ENCODE peak calls at places on chromosomes 13 and 19, in eight cellular contexts. G, F, Y, W, J, M, K and Z are unnamed samples.

GRCh38 chr13:99199541-99200432 is 867 bp upstream of the UBAC2 start:
- DNase-seq in Y (peak), G (no peak), F (no peak), W (no peak), J (no peak), K (peak), M (no peak), Z (peak)

GRCh38 chr13:70183041-70183440 is 74.8 kb upstream of the KLHL1 start:
- DNase-seq in J (peak), M (no peak), W (no peak), G (no peak), F (no peak), K (peak), Y (peak), Z (no peak)

GRCh38 chr13:92896842-92897241 is 329.8 kb upstream of the GPC6 start:
- DNase-seq in M (no peak), G (no peak), J (peak), Y (peak), K (peak), F (no peak), W (no peak), Z (no peak)

GRCh38 chr13:47017476-47017875 is 120.6 kb upstream of the HTR2A start:
- DNase-seq in W (no peak), J (no peak), F (no peak), M (no peak), G (no peak), Y (no peak), K (peak), Z (no peak)

GRCh38 chr19:15399635-15400034 is 19.2 kb downstream of the AKAP8L start:
- DNase-seq in J (no peak), K (no peak), M (no peak), Y (no peak), W (no peak), G (no peak), F (no peak), Z (no peak)

GRCh38 chr19:42540071-42540553 is 11.8 kb upstream of the CEACAM1 start:
- DNase-seq in Y (no peak), F (no peak), K (no peak), G (no peak), J (no peak), W (no peak), M (no peak), Z (no peak)

GRCh38 chr19:11295180-11295579 is 780 bp upstream of the TSPAN16 start:
- DNase-seq in K (no peak), G (no peak), J (no peak), M (no peak), Y (no peak), F (no peak), W (no peak), Z (no peak)

GRCh38 chr19:5058456-5059190 is 89.7 kb downstream of the KDM4B start:
- DNase-seq in M (no peak), W (no peak), G (no peak), J (peak), Y (peak), F (no peak), K (no peak), Z (no peak)

GRCh38 chr19:19823916-19824315 is 2.4 kb upstream of the ZNF506 start:
- DNase-seq in G (no peak), J (no peak), M (no peak), Y (no peak), F (no peak), W (no peak), K (no peak), Z (no peak)

GRCh38 chr13:93776936-93777335 is 550.3 kb downstream of the GPC6 start:
- DNase-seq in Y (no peak), F (no peak), J (peak), G (no peak), K (peak), W (no peak), M (no peak), Z (no peak)

GRCh38 chr19:54305141-54305540 is 7.8 kb downstream of the LILRA5 start:
- DNase-seq in K (no peak), F (no peak), M (no peak), W (no peak), J (no peak), Y (no peak), G (peak), Z (no peak)

GRCh38 chr19:5651361-5651760 is 28.5 kb downstream of the SAFB start:
- DNase-seq in J (no peak), K (no peak), Y (no peak), G (no peak), F (no peak), W (no peak), M (no peak), Z (no peak)

GRCh38 chr19:362154-362553 is 17.6 kb upstream of the MIER2 start:
- DNase-seq in M (no peak), W (no peak), Y (no peak), J (no peak), F (peak), G (no peak), K (no peak), Z (no peak)

GRCh38 chr19:49432141-49433073 is 7.2 kb downstream of the GFY start:
- DNase-seq in J (no peak), W (peak), G (no peak), F (no peak), K (no peak), M (no peak), Y (no peak), Z (peak)

GRCh38 chr19:4519521-4520277 is 1.4 kb upstream of the PLIN4 start:
- DNase-seq in G (no peak), J (no peak), M (peak), K (no peak), Y (peak), W (peak), F (no peak), Z (no peak)

GRCh38 chr19:46602392-46603194 is 1.5 kb downstream of the CALM3 start:
- DNase-seq in G (peak), J (no peak), K (no peak), W (no peak), M (no peak), Y (no peak), F (peak), Z (peak)

GRCh38 chr19:38869160-38869835 is 8.8 kb downstream of the RINL start:
- DNase-seq in K (no peak), Y (no peak), M (no peak), W (peak), G (no peak), J (no peak), F (no peak), Z (no peak)

GRCh38 chr19:3798137-3798536 is 12.0 kb upstream of the MATK start:
- DNase-seq in K (no peak), J (no peak), Y (no peak), M (no peak), F (no peak), W (no peak), G (no peak), Z (peak)

GRCh38 chr13:90365130-90365529 is 982.4 kb upstream of the MIR17HG start:
- DNase-seq in F (no peak), W (no peak), G (no peak), K (peak), J (no peak), Y (peak), M (no peak), Z (no peak)

GRCh38 chr19:42531313-42531712 is 3.0 kb upstream of the CEACAM1 start:
- DNase-seq in F (no peak), K (no peak), G (no peak), Y (peak), M (no peak), W (no peak), J (peak), Z (no peak)

GRCh38 chr19:49224856-49225255 is 67.3 kb downstream of the TRPM4 start:
- DNase-seq in M (no peak), J (peak), F (peak), G (no peak), W (peak), Y (peak), K (peak), Z (peak)

GRCh38 chr13:32048816-32049215 is 17.2 kb downstream of the FRY start:
- DNase-seq in Y (no peak), W (no peak), M (no peak), G (no peak), F (no peak), K (no peak), J (peak), Z (no peak)

GRCh38 chr13:21476893-21477472 is 17.9 kb upstream of the ZDHHC20 start:
- DNase-seq in J (peak), Y (peak), F (peak), G (peak), M (peak), K (peak), W (peak), Z (peak)
- H3K4me3 ChIP-seq in J (peak), Y (peak), F (peak), G (peak), M (peak), K (peak), W (no peak), Z (peak)

GRCh38 chr19:1567116-1567847 is 843 bp downstream of the MEX3D start:
- DNase-seq in J (no peak), F (peak), K (no peak), M (no peak), W (peak), G (no peak), Y (no peak), Z (peak)
- H3K4me3 ChIP-seq in J (peak), F (peak), K (peak), M (peak), W (peak), G (peak), Y (peak), Z (peak)

GRCh38 chr19:1516395-1516753 is 3.6 kb upstream of the ADAMTSL5 start:
- DNase-seq in Y (no peak), F (no peak), J (no peak), K (peak), M (no peak), W (no peak), G (no peak), Z (no peak)
- H3K4me3 ChIP-seq in Y (no peak), F (no peak), J (no peak), K (no peak), M (no peak), W (no peak), G (no peak), Z (no peak)

GRCh38 chr19:8567522-8568172 is 9.6 kb downstream of the MYO1F start:
- DNase-seq in K (no peak), G (no peak), W (peak), F (no peak), M (peak), J (no peak), Y (no peak), Z (no peak)

GRCh38 chr19:8569066-8569761 is 8.0 kb downstream of the MYO1F start:
- DNase-seq in M (no peak), W (peak), G (no peak), J (peak), Y (peak), K (peak), F (no peak), Z (peak)

GRCh38 chr19:8566855-8567254 is 10.4 kb downstream of the MYO1F start:
- DNase-seq in F (no peak), M (no peak), K (no peak), G (no peak), Y (no peak), J (peak), W (no peak), Z (no peak)

GRCh38 chr19:8573316-8573715 is 3.9 kb downstream of the MYO1F start:
- DNase-seq in J (no peak), K (no peak), W (no peak), M (no peak), G (no peak), F (no peak), Y (no peak), Z (no peak)

GRCh38 chr19:8571006-8571411 is 6.2 kb downstream of the MYO1F start:
- DNase-seq in G (no peak), Y (no peak), K (peak), F (no peak), M (peak), W (peak), J (peak), Z (peak)
- H3K4me3 ChIP-seq in G (no peak), Y (no peak), K (no peak), F (no peak), M (no peak), W (no peak), J (peak), Z (no peak)

GRCh38 chr13:24270639-24271131 is 38.7 kb upstream of the C1QTNF9 start:
- DNase-seq in F (peak), Y (peak), G (peak), M (peak), W (peak), K (peak), J (no peak), Z (peak)
- H3K4me3 ChIP-seq in F (peak), Y (no peak), G (peak), M (peak), W (no peak), K (peak), J (no peak), Z (peak)

GRCh38 chr19:18086590-18087138 is at the start of gene IL12RB1:
- DNase-seq in K (peak), Y (no peak), G (no peak), W (peak), M (no peak), J (no peak), F (no peak), Z (peak)
- H3K4me3 ChIP-seq in K (peak), Y (no peak), G (peak), W (no peak), M (peak), J (no peak), F (peak), Z (peak)

DNA sequence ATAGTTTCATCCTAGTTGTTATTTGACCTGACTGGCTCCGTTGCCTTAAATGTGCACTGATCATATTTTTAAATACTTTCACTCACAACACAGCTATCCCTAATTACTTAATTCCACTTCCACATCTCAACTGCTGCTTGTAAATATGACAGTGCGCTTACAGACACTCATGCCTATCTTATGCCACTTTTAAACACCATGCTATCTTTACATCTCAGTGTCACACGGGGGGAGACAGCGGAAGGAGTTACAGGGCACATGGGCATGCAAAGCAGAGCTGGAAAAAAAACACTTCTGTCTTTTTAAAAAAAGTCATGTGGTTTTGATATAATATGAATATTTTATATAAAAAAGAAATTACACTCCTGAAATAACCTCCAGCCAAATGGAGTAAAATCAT is 44.1 kb downstream of the SMAD9 start:
- DNase-seq in M (no peak), K (no peak), F (no peak), G (no peak), J (no peak), Y (no peak), W (no peak), Z (no peak)
- H3K4me3 ChIP-seq in M (no peak), K (no peak), F (no peak), G (no peak), J (no peak), Y (no peak), W (no peak), Z (no peak)

GRCh38 chr19:9934132-9934950 is 2.0 kb downstream of the OLFM2 start:
- DNase-seq in Y (peak), F (peak), W (peak), K (peak), J (peak), G (no peak), M (peak), Z (peak)
- H3K4me3 ChIP-seq in Y (no peak), F (no peak), W (no peak), K (no peak), J (no peak), G (no peak), M (no peak), Z (no peak)